ENCODE peak calls at places on chromosome 2, in four cellular contexts. One of them, this sample, is unnamed.

GRCh38 chr2:143469323-143469722 is 340.1 kb downstream of the ARHGAP15 start:
- DNase-seq in HepG2: no peak
- DNase-seq in K562: no peak
- DNase-seq in H1: no peak
- DNase-seq in this sample: no peak

GRCh38 chr2:39243469-39244123 is at the start of gene CDKL4:
- DNase-seq in HepG2: no peak
- DNase-seq in K562: no peak
- DNase-seq in H1: no peak
- DNase-seq in this sample: no peak

GRCh38 chr2:31233741-31234689 is at the start of gene EHD3:
- DNase-seq in HepG2: peak; percentile 42
- DNase-seq in H1: peak; percentile 94
- DNase-seq in K562: peak; percentile 77
- DNase-seq in this sample: no peak

GRCh38 chr2:5720426-5720825 is 28.2 kb downstream of the SOX11 start:
- DNase-seq in K562: no peak
- DNase-seq in HepG2: no peak
- DNase-seq in H1: no peak
- DNase-seq in this sample: no peak

GRCh38 chr2:96788393-96789244 is 27.4 kb upstream of the CNNM3 start:
- DNase-seq in HepG2: no peak
- DNase-seq in K562: no peak
- DNase-seq in H1: no peak
- DNase-seq in this sample: no peak

GRCh38 chr2:54666741-54667639 is 56.5 kb upstream of the EML6 start:
- DNase-seq in H1: no peak
- DNase-seq in K562: no peak
- DNase-seq in HepG2: peak; percentile 90
- DNase-seq in this sample: no peak

GRCh38 chr2:189254268-189254883 is 74.8 kb upstream of the COL5A2 start:
- DNase-seq in H1: no peak
- DNase-seq in K562: no peak
- DNase-seq in HepG2: no peak
- DNase-seq in this sample: no peak

GRCh38 chr2:134122610-134123009 is 131.3 kb upstream of the MGAT5 start:
- DNase-seq in HepG2: peak; percentile 56
- DNase-seq in H1: no peak
- DNase-seq in K562: no peak
- DNase-seq in this sample: no peak

GRCh38 chr2:199757466-199757865 is 93.5 kb downstream of the FTCDNL1 start:
- DNase-seq in H1: no peak
- DNase-seq in HepG2: no peak
- DNase-seq in K562: no peak
- DNase-seq in this sample: no peak

GRCh38 chr2:206442854-206443734 is at the start of gene ADAM23:
- DNase-seq in K562: peak; percentile 39
- DNase-seq in H1: peak; percentile 84
- DNase-seq in HepG2: no peak
- DNase-seq in this sample: no peak

GRCh38 chr2:77713412-77713811 is 191.2 kb upstream of the LRRTM4 start:
- DNase-seq in K562: no peak
- DNase-seq in H1: no peak
- DNase-seq in HepG2: no peak
- DNase-seq in this sample: no peak

DNA sequence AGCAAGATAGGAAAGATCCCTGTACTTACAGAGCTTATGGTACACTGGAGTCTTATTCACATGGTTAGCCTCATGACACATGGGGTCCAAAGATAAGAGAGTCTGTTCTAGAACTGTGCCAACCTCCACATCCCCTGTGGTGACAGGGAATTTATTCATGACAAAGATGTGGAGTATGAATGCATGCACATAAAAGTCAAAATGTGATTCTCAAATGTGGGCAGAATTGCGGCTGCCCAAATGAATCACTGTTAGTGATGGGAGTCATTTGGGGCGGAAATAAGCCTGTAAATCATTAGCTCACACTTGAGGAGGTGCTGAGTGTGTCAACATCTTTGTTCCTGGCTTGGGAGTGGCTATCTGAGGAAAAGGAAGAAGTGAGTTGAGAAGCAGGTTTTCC is 560.6 kb downstream of the SLC4A3 start:
- DNase-seq in K562: no peak
- DNase-seq in H1: no peak
- DNase-seq in HepG2: no peak
- DNase-seq in this sample: no peak
- TF ChIP-seq FOSL1 in K562: no peak
- TF ChIP-seq FOSL1 in H1: no peak
- TF ChIP-seq FOSL1 in HepG2: no peak
- TF ChIP-seq FOSL1 in this sample: peak; percentile 34

GRCh38 chr2:113251118-113251517 is 27.6 kb downstream of the PAX8 start:
- DNase-seq in H1: no peak
- DNase-seq in K562: peak; percentile 52
- DNase-seq in HepG2: no peak
- DNase-seq in this sample: no peak
- TF ChIP-seq FOSL1 in H1: no peak
- TF ChIP-seq FOSL1 in K562: peak; percentile 77
- TF ChIP-seq FOSL1 in HepG2: no peak
- TF ChIP-seq FOSL1 in this sample: no peak

GRCh38 chr2:161354106-161354505 is 45.9 kb downstream of the PSMD14 start:
- DNase-seq in HepG2: no peak
- DNase-seq in K562: no peak
- DNase-seq in H1: no peak
- DNase-seq in this sample: no peak

GRCh38 chr2:161355106-161355505 is 46.9 kb downstream of the PSMD14 start:
- DNase-seq in HepG2: no peak
- DNase-seq in H1: no peak
- DNase-seq in K562: no peak
- DNase-seq in this sample: no peak

GRCh38 chr2:161351678-161352077 is 43.5 kb downstream of the PSMD14 start:
- DNase-seq in K562: no peak
- DNase-seq in HepG2: no peak
- DNase-seq in H1: no peak
- DNase-seq in this sample: no peak

GRCh38 chr2:161353543-161353942 is 45.3 kb downstream of the PSMD14 start:
- DNase-seq in K562: no peak
- DNase-seq in HepG2: no peak
- DNase-seq in H1: no peak
- DNase-seq in this sample: no peak

GRCh38 chr2:161352718-161353117 is 44.5 kb downstream of the PSMD14 start:
- DNase-seq in H1: no peak
- DNase-seq in K562: no peak
- DNase-seq in HepG2: no peak
- DNase-seq in this sample: no peak
- TF ChIP-seq FOSL1 in H1: no peak
- TF ChIP-seq FOSL1 in K562: no peak
- TF ChIP-seq FOSL1 in HepG2: no peak
- TF ChIP-seq FOSL1 in this sample: no peak

GRCh38 chr2:113136828-113137775 is 9.7 kb downstream of the IL1RN start:
- DNase-seq in HepG2: peak; percentile 59
- DNase-seq in K562: peak; percentile 60
- DNase-seq in H1: peak; percentile 55
- DNase-seq in this sample: no peak
- TF ChIP-seq FOSL1 in HepG2: no peak
- TF ChIP-seq FOSL1 in K562: no peak
- TF ChIP-seq FOSL1 in H1: no peak
- TF ChIP-seq FOSL1 in this sample: no peak

DNA sequence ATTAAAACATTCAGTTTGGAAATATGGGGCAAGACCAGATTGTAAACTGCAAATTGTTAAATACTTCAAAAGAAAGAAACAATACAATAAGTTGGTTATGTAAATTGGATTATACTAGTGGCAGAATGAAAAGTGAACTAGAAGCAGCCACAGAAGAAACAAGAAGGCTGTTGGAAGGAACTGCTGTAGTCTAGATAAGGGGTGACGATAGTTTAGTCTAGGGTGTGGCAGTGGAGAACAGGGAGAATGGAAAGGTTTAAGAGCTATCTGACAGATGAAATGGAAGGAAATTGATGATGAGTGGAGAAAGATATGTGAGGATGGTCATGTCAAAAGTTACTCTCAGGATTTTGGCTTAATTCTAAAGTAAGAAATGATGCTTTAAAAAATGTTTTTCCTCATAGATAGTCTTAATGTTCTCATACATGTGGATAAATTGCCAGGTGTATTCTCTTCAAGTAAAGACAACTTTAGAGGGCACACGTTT is 179.7 kb downstream of the GPD2 start:
- DNase-seq in H1: no peak
- DNase-seq in HepG2: no peak
- DNase-seq in K562: no peak
- DNase-seq in this sample: no peak
- TF ChIP-seq FOSL1 in H1: no peak
- TF ChIP-seq FOSL1 in HepG2: no peak
- TF ChIP-seq FOSL1 in K562: no peak
- TF ChIP-seq FOSL1 in this sample: no peak

DNA sequence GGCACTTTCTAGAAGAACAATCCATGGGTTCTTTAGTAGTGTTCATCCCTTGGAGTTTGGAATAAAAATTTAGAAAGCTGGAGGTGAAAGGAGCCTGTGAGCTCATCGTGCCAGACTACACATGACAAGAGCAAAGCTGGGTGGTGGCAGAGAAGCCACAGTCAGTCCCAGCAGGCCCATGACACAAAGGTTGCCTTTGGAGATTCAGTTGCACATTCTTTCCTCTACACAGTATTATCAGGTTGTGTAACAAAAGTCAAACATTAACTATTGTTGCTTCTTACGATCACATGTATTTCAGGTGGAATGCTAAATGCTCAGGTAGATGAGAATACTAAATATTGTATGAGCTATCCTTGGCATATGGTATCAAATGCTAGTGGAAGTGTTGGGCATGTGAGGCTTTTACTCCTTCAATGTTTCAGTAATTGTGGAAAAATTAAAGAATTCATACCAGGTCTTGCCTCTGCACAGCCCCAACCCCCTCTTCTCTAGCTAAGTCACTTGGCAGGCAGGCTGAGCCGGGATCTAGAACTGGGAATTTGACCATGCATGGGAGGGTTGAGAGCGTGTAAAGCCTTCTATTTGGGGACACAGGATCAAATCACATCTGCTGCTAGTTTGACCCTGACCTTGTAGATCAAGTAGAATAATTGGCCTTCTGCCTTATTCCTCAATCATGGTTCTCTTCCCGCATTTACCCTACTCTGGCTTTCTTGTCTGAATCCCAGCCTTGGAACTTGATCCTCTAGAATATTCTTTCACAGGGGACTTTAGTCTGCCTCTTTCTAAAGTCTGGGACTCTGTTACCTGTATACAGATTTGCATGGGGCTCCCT is 230.9 kb downstream of the GCA start:
- DNase-seq in HepG2: peak; percentile 97
- DNase-seq in K562: no peak
- DNase-seq in H1: no peak
- DNase-seq in this sample: no peak
- TF ChIP-seq FOSL1 in HepG2: no peak
- TF ChIP-seq FOSL1 in K562: no peak
- TF ChIP-seq FOSL1 in H1: no peak
- TF ChIP-seq FOSL1 in this sample: no peak

This sample was measured in HCT116.